ENCODE peak calls at places on chromosomes 7 and 10, in ten cellular contexts. F is left lung, L is MM.1S, U is transverse colon, O is esophagus squamous epithelium, Y is GM12878, S is neural progenitor cell, I is GM23338, T is thoracic aorta, E is PC-9. P is an unnamed sample. For H3K4me1, the result is how much of the 10 kb centered on the place peaks cover.

GRCh38 chr10:8144496-8144895 is 90.0 kb downstream of the GATA3 start:
- DNase-seq in S (no peak), I (no peak), Y (no peak), O (no peak), E (no peak), L (no peak), T (no peak), F (no peak), U (no peak), P (no peak)

GRCh38 chr7:119228482-119228881 is 1004.0 kb downstream of the ANKRD7 start:
- DNase-seq in T (no peak), O (no peak), U (no peak), F (no peak), E (no peak), S (no peak), Y (no peak), I (no peak), L (peak), P (no peak)

GRCh38 chr7:138342990-138343389 is 117.1 kb upstream of the TRIM24 start:
- DNase-seq in Y (no peak), O (no peak), I (no peak), L (no peak), U (no peak), F (no peak), S (no peak), T (no peak), E (no peak), P (no peak)

GRCh38 chr7:115410972-115411686 is 489.2 kb downstream of the MDFIC start:
- DNase-seq in Y (no peak), I (no peak), O (no peak), L (peak), F (no peak), U (no peak), S (no peak), E (no peak), T (no peak), P (no peak)

GRCh38 chr7:98990356-98990755 is 112.0 kb downstream of the TRRAP start:
- DNase-seq in Y (no peak), T (no peak), L (no peak), F (no peak), U (no peak), E (no peak), O (no peak), S (no peak), I (no peak), P (no peak)

GRCh38 chr7:37642028-37642540 is 41.5 kb upstream of the GPR141 start:
- DNase-seq in I (no peak), Y (no peak), T (no peak), S (peak), O (no peak), U (no peak), E (no peak), L (no peak), F (no peak), P (no peak)

GRCh38 chr10:125857185-125857760 is 23.8 kb downstream of the DHX32 start:
- DNase-seq in I (no peak), Y (no peak), S (no peak), U (no peak), T (no peak), O (no peak), E (no peak), F (no peak), L (no peak), P (no peak)

GRCh38 chr7:14590206-14590605 is 312.3 kb downstream of the DGKB start:
- DNase-seq in S (no peak), O (no peak), L (no peak), T (no peak), Y (no peak), I (no peak), F (no peak), U (no peak), E (no peak), P (no peak)

GRCh38 chr10:116753759-116754158 is 11.4 kb upstream of the HSPA12A start:
- DNase-seq in I (no peak), Y (no peak), O (no peak), S (no peak), L (no peak), F (no peak), E (no peak), U (no peak), T (peak), P (peak)

GRCh38 chr10:48605264-48605615 is 367 bp upstream of the ARHGAP22 start:
- DNase-seq in T (no peak), I (no peak), E (no peak), U (no peak), F (no peak), L (no peak), Y (no peak), S (no peak), O (no peak), P (no peak)

GRCh38 chr7:131157530-131158243 is 170.0 kb upstream of the MKLN1 start:
- DNase-seq in E (no peak), L (no peak), S (no peak), T (peak), U (peak), Y (no peak), I (no peak), O (no peak), F (peak), P (no peak)

GRCh38 chr10:16116404-16117304 is 256.3 kb upstream of the MINDY3 start:
- DNase-seq in O (no peak), S (peak), E (peak), L (peak), I (peak), F (no peak), Y (peak), T (no peak), U (no peak), P (no peak)

GRCh38 chr7:53315986-53316385 is 280.6 kb downstream of the POM121L12 start:
- DNase-seq in E (peak), U (no peak), I (no peak), Y (no peak), L (no peak), T (no peak), S (no peak), F (no peak), O (no peak), P (no peak)

GRCh38 chr7:14133752-14134151 is 144.3 kb upstream of the ETV1 start:
- DNase-seq in Y (no peak), T (no peak), U (no peak), O (no peak), E (no peak), L (no peak), S (no peak), I (no peak), F (no peak), P (no peak)

GRCh38 chr10:118721005-118721876 is 33.5 kb downstream of the CACUL1 start:
- DNase-seq in Y (no peak), T (peak), L (peak), O (no peak), U (peak), S (peak), I (peak), E (peak), F (no peak), P (peak)

GRCh38 chr10:31630866-31631567 is 297.6 kb downstream of the ARHGAP12 start:
- DNase-seq in L (no peak), Y (peak), O (no peak), S (no peak), E (no peak), F (no peak), I (no peak), U (no peak), T (no peak), P (no peak)

GRCh38 chr10:116849271-116850057 is at the start of gene ENO4:
- DNase-seq in O (no peak), T (no peak), Y (peak), L (peak), S (peak), U (peak), I (peak), F (peak), E (peak), P (peak)

GRCh38 chr7:158085741-158086695 is 501.6 kb downstream of the PTPRN2 start:
- DNase-seq in T (no peak), Y (no peak), U (no peak), I (no peak), E (no peak), O (no peak), S (no peak), F (no peak), L (no peak), P (no peak)

GRCh38 chr10:119479532-119479931 is 63.0 kb downstream of the RGS10 start:
- DNase-seq in I (peak), S (peak), L (no peak), F (no peak), Y (no peak), E (no peak), T (no peak), U (no peak), O (no peak), P (no peak)

GRCh38 chr10:66925896-66926719 is at the start of gene LRRTM3:
- DNase-seq in U (peak), O (no peak), L (peak), I (peak), Y (peak), E (peak), F (peak), T (no peak), S (peak), P (no peak)
- TF ChIP-seq CTCF in U (peak), O (peak), L (peak), I (peak), Y (peak), E (peak), F (peak), T (peak), S (peak), P (peak)

DNA sequence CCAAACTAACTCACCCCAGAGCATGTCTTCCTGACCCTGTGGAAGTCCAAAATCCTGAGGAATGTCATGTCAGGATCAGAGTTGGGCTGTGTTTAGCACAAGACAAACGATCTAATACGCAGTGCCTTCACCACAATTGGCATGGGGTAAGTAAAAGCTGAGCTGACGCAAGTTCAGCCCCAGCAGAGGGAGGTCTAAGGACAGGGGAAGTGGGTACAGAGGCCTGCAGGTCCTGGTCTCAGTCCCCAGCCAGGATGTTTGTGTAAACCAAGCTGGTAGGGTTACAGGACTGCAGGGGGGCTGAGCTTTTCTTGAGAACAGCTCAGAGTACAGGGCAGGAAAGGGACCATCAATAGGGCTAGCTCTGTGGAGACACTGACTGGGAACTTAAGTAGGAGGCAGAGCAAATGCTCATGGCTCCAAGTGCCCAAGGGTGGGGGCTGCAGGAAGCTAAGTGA is 5.3 kb upstream of the KCNIP2 start:
- DNase-seq in F (peak), S (peak), L (no peak), U (no peak), O (no peak), T (no peak), E (no peak), Y (no peak), I (peak), P (no peak)
- H3K27ac ChIP-seq in F (no peak), S (no peak), L (no peak), U (no peak), O (no peak), T (no peak), E (no peak), Y (no peak), I (no peak), P (no peak)

DNA sequence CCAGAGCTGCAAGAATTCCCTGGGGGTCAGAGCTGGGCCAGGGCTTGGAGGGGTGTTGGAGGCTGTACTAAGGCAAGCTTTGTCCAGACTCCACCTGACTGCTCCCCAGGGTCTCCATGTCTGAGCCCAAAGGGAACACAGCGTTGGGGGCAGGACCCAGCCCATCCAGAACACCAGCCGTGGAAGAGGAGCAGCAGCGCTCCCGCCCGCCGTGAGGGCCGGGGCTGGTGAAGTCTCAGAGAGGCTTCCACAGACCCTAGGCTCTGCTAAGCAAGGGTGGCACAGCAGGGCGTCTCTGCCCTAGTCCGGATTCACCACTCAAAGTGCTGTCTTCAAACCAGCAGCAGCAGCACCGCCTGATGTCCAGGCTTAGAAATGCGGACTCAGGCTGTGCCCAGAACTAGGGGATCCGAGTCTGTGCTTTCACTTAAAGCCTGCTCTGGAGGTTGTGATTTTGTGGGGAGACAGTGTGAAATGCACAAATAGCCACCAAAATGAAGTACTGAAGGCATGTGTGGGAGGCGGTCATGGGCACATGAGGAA is 16.7 kb upstream of the AQP1 start:
- DNase-seq in U (no peak), F (no peak), T (no peak), O (no peak), L (no peak), Y (no peak), E (no peak), I (peak), S (peak), P (no peak)
- H3K4me1 ChIP-seq in U (under half), F (under half), T (half or more), O (half or more), L (under half), Y (under half), E (under half), I (under half), S (under half), P (under half)

GRCh38 chr10:135601-136464 is 578 bp downstream of the ZMYND11 start:
- DNase-seq in O (no peak), F (peak), I (peak), T (peak), U (peak), Y (no peak), E (peak), S (peak), L (peak), P (no peak)
- TF ChIP-seq CTCF in O (no peak), F (no peak), I (no peak), T (no peak), U (no peak), Y (no peak), E (no peak), S (no peak), L (no peak), P (no peak)

GRCh38 chr10:2890093-2890492 is 177.3 kb upstream of the PFKP start:
- DNase-seq in S (no peak), U (no peak), F (no peak), I (no peak), Y (no peak), E (no peak), O (no peak), L (no peak), T (no peak), P (no peak)
- H3K27ac ChIP-seq in S (no peak), U (no peak), F (no peak), I (no peak), Y (no peak), E (no peak), O (no peak), L (no peak), T (no peak), P (no peak)

DNA sequence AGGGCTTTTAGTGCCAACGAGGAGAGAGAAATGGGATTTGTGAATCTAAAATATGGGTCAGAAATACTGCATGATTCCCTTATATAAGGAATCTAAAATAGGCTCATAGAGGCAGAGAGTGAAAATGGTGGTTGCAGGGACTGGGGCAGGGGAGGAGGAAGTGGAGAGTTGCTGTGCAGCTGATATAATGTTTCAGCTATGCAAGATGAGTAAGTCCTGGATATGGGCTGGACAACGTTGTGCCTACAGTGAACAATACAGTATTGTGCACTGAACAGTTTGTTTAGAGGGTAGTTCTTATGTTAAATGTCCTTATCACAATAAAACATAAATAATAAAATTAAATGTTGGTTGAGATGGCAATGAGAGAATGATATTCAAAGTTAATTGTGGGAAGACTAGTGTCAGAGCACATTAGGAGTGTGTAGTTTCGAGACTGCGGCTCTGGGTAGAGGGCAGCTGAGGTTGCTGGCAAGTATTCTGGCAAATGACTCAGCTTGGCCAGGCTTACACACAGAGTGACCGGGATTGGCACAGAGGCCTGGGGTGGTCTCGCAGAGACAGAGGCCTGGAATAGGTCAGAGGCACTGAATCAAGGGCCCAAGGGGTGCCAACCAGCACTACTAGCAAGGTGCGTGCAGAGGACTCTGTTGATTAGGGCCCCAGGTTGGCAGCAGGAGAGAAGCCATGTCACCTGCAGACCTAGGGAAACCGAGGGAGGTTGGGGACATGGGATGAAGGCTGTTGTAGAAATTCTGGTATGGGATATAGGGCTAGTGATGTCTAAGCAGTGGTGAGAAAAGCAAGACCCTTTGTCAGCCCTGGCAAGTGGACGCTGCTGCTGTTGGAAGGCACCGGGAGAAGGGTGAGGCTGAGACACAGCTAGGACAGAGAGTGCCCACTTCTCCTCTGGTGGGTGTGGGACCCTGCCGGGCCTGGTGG is 2.8 kb upstream of the DEPP1 start:
- DNase-seq in L (no peak), T (no peak), I (no peak), U (no peak), Y (no peak), O (no peak), F (peak), E (peak), S (no peak), P (peak)
- H3K4me1 ChIP-seq in L (under half), T (half or more), I (under half), U (under half), Y (under half), O (half or more), F (under half), E (half or more), S (under half), P (half or more)

DNA sequence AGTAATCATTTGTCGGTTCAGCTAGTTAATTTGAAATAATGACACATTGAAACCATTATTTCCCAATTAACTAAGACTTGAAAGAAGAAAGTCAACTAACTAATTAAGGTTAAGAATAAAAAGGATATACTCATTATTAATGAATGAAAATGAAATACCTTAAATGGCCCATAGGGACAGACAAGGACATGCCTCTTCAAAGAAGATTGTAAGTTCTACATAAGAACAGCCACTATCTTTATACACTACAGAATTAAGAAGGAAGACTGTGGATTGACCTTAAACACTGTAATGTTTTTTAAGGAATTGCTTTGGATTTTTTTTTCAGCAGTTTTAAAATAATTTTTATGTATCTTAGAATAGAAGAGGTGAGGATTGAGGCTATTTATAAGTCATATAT is 60.7 kb downstream of the CSTF2T start:
- DNase-seq in O (no peak), S (no peak), L (no peak), I (no peak), F (no peak), E (no peak), Y (no peak), U (no peak), T (no peak), P (no peak)
- TF ChIP-seq CTCF in O (no peak), S (no peak), L (no peak), I (no peak), F (no peak), E (peak), Y (no peak), U (no peak), T (peak), P (no peak)

GRCh38 chr7:424961-425793 is 94.5 kb downstream of the PDGFA start:
- DNase-seq in L (no peak), Y (no peak), E (no peak), I (no peak), F (no peak), T (peak), U (no peak), O (no peak), S (no peak), P (peak)
- H3K27ac ChIP-seq in L (no peak), Y (no peak), E (no peak), I (no peak), F (no peak), T (peak), U (no peak), O (no peak), S (no peak), P (no peak)

DNA sequence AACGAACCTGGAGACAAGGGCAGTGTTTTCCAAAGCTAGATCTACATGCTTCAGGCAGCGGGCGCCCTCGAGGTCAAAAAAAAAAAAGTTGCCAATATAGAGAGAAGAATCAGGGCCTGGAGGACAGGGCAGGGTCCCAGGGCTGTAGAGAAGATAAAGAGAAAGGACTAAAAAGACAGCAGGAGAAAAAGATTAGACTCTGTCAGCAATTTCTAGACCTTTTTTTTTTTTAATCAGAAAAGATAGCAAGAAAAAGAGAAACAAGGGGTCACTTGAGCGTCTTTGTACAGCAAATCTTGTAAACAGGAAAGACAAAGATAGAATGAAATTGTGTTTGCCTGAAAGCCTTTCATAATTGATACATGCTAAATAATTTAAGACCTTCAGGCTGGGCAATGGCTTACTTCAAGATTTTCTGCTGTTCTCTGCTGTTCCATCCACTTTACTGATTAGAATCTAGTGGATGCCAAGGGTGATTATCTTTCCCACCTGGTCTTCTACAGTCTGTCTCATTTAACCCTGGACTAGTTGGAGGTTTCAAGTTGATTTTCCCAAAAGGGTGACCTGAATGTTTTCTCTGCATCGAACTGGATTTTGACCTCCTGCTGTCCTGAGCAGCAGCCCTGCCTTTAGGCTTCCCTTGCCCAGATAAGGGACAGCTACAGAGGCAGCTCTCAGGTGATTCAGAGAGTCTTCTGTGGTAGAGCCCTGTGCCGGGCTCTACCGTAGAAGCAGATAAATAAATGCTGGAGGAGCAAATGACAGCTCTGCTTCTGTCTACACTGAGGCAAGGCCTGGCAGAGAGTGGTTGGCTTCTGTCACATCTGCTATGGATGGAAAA is 5.1 kb downstream of the LMOD2 start:
- DNase-seq in L (no peak), S (no peak), I (no peak), F (no peak), U (no peak), E (no peak), Y (no peak), O (no peak), T (no peak), P (no peak)
- H3K4me1 ChIP-seq in L (under half), S (under half), I (under half), F (under half), U (under half), E (under half), Y (under half), O (under half), T (under half), P (under half)

GRCh38 chr7:121081327-121081936 is 92.9 kb downstream of the CPED1 start:
- DNase-seq in I (peak), T (no peak), L (peak), Y (peak), O (no peak), U (no peak), S (peak), F (no peak), E (no peak), P (no peak)

GRCh38 chr7:121080913-121081326 is 92.4 kb downstream of the CPED1 start:
- DNase-seq in T (no peak), F (no peak), E (no peak), O (no peak), Y (no peak), I (no peak), S (no peak), L (no peak), U (no peak), P (no peak)

GRCh38 chr7:121083790-121084251 is 95.3 kb downstream of the CPED1 start:
- DNase-seq in T (no peak), S (no peak), F (no peak), U (no peak), I (no peak), Y (no peak), O (no peak), E (no peak), L (no peak), P (no peak)

GRCh38 chr7:121083138-121083789 is 94.8 kb downstream of the CPED1 start:
- DNase-seq in S (no peak), L (no peak), F (no peak), T (no peak), U (no peak), E (peak), I (no peak), O (no peak), Y (no peak), P (no peak)

GRCh38 chr7:121082400-121083101 is 94.0 kb downstream of the CPED1 start:
- DNase-seq in Y (no peak), E (no peak), T (no peak), F (no peak), O (no peak), U (no peak), I (no peak), S (no peak), L (no peak), P (no peak)
- TF ChIP-seq CTCF in Y (no peak), E (no peak), T (no peak), F (no peak), O (no peak), U (no peak), I (no peak), S (no peak), L (no peak), P (no peak)